ENCODE peak calls at places on chromosome 20, in six cellular contexts. M, J, N, Z, I and A are unnamed samples.

GRCh38 chr20:52482049-52482448 is 290.5 kb upstream of the ZFP64 start:
- DNase-seq in M (no peak), J (no peak), N (no peak), Z (no peak), I (no peak), A (no peak)

GRCh38 chr20:40705413-40705812 is 16.4 kb upstream of the MAFB start:
- DNase-seq in M (no peak), J (no peak), N (no peak), Z (no peak), I (no peak), A (no peak)

GRCh38 chr20:14924433-14924832 is 587.0 kb upstream of the FLRT3 start:
- DNase-seq in M (no peak), J (no peak), N (no peak), Z (no peak), I (peak; percentile 26), A (no peak)

GRCh38 chr20:17796096-17796563 is 96.4 kb downstream of the BANF2 start:
- DNase-seq in M (no peak), J (peak; percentile 53), N (peak; percentile 37), Z (no peak), I (no peak), A (no peak)

GRCh38 chr20:13870349-13870748 is 85.5 kb downstream of the NDUFAF5 start:
- DNase-seq in M (no peak), J (no peak), N (no peak), Z (no peak), I (no peak), A (no peak)

GRCh38 chr20:3180319-3180718 is 7.0 kb upstream of the LZTS3 start:
- DNase-seq in M (no peak), J (no peak), N (no peak), Z (no peak), I (no peak), A (no peak)

GRCh38 chr20:18263723-18264122 is 24.6 kb upstream of the ZNF133 start:
- DNase-seq in M (no peak), J (no peak), N (no peak), Z (no peak), I (peak; percentile 34), A (no peak)

GRCh38 chr20:24942679-24943078 is 6.4 kb upstream of the CST7 start:
- DNase-seq in M (no peak), J (no peak), N (peak; percentile 70), Z (no peak), I (no peak), A (no peak)

GRCh38 chr20:57047281-57048026 is 219.0 kb downstream of the BMP7 start:
- DNase-seq in M (peak; percentile 3), J (no peak), N (peak; percentile 54), Z (no peak), I (peak; percentile 59), A (no peak)

GRCh38 chr20:35342154-35342769 is 50.0 kb upstream of the FAM83C start:
- DNase-seq in M (no peak), J (no peak), N (peak; percentile 8), Z (no peak), I (no peak), A (no peak)

GRCh38 chr20:34089655-34090324 is 22.3 kb downstream of the EIF2S2 start:
- DNase-seq in M (no peak), J (no peak), N (peak; percentile 83), Z (no peak), I (no peak), A (no peak)

GRCh38 chr20:37315293-37316110 is 26.0 kb downstream of the MANBAL start:
- DNase-seq in M (peak; percentile 50), J (peak; percentile 58), N (peak; percentile 68), Z (peak; percentile 51), I (no peak), A (no peak)

GRCh38 chr20:31523361-31524283 is 9.4 kb downstream of the HM13 start:
- DNase-seq in M (no peak), J (no peak), N (no peak), Z (no peak), I (no peak), A (no peak)

GRCh38 chr20:16017656-16018055 is 555.6 kb downstream of the KIF16B start:
- DNase-seq in M (no peak), J (no peak), N (no peak), Z (no peak), I (no peak), A (no peak)

GRCh38 chr20:8309638-8310037 is 177.6 kb downstream of the PLCB1 start:
- DNase-seq in M (no peak), J (no peak), N (no peak), Z (no peak), I (no peak), A (no peak)

GRCh38 chr20:15699431-15700146 is 873.7 kb downstream of the KIF16B start:
- DNase-seq in M (no peak), J (no peak), N (no peak), Z (no peak), I (no peak), A (no peak)

DNA sequence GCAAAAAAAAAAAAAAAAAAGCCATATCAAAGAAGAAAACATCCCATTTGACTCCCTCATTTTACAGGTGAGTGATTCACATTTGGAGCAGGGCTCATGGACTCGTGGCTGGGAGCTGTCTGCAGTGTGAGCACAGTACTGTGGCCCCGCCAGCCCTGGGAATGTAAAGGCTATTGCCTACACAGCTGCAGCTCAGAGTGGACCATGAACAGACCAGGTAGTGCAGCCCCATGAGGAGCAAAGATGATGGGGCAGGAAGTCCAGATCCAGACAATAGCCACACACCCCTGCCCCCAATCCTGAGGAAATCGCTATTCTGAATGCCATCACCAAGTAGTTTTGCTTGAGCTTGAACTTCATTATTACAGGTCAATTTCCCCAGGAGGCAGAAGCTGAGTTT is 55.4 kb downstream of the LINC00237 start:
- DNase-seq in M (no peak), J (no peak), N (no peak), Z (no peak), I (no peak), A (no peak)
- H3K4me3 ChIP-seq in M (no peak overlapping the region), J (no peak overlapping the region), N (no peak overlapping the region), Z (no peak overlapping the region), I (no peak overlapping the region), A (no peak overlapping the region)

DNA sequence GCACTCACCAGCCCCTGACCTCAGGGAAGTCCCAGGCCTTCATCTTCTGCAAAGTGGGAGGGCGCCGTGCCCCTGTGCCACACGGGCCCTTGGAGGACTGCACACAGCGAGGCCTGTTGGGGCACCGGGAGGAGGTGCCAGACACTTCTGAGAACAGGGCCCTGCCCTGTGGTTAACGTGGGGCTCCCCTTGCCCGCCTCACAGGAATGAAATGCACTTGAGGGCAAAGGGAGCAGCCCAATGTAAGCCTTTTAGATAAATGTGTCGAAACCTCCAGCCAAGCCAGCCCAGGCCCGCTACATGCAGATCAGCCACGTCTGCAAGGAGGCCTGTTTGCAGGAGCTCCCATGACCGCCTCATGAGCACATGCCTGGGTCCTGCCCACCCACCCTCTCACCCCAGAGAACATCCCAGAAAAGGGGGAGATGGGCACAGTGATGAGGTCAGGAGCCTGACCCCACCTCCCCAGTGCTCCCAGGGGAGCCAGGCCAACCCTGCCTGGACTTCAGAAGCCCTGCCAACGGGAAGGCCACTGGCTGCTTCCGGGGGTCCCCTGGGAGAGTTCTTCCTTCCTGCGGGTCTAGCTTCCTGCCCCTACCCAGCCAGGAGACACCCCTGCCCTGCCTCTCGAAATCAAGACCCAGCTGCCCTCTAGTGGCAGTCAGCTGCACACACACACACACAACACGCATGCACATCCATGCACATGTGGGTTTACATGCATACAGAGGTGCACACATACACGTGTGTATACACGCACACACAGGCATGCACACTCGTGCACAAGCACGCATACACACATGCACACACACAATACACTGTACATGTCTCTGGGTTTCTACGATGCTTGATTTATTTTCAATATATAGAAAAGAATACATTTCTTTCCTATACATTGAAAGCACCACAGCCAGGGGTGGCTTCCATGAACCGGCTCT is 178.7 kb downstream of the TAF4 start:
- DNase-seq in M (peak; percentile 28), J (peak; percentile 16), N (peak; percentile 28), Z (no peak), I (peak; percentile 57), A (no peak)
- TF ChIP-seq CTCF in M (no peak), J (peak; percentile 90), N (peak; percentile 45), Z (peak; percentile 85), I (peak; percentile 71), A (peak; percentile 82)

GRCh38 chr20:50646483-50646996 is 44.8 kb downstream of the RIPOR3 start:
- DNase-seq in M (no peak), J (peak; percentile 73), N (no peak), Z (peak; percentile 78), I (peak; percentile 50), A (no peak)
- H3K4me3 ChIP-seq in M (no peak overlapping the region), J (no peak overlapping the region), N (no peak overlapping the region), Z (no peak overlapping the region), I (no peak overlapping the region), A (no peak overlapping the region)

GRCh38 chr20:62982124-62983075 is 24.4 kb downstream of the BHLHE23 start:
- DNase-seq in M (no peak), J (no peak), N (no peak), Z (no peak), I (no peak), A (no peak)

GRCh38 chr20:62985089-62985778 is 21.5 kb downstream of the BHLHE23 start:
- DNase-seq in M (no peak), J (no peak), N (no peak), Z (no peak), I (no peak), A (no peak)

GRCh38 chr20:62980970-62981369 is 25.8 kb downstream of the BHLHE23 start:
- DNase-seq in M (no peak), J (no peak), N (no peak), Z (no peak), I (peak; percentile 37), A (no peak)

GRCh38 chr20:62984666-62985065 is 22.1 kb downstream of the BHLHE23 start:
- DNase-seq in M (no peak), J (no peak), N (no peak), Z (no peak), I (no peak), A (no peak)

DNA sequence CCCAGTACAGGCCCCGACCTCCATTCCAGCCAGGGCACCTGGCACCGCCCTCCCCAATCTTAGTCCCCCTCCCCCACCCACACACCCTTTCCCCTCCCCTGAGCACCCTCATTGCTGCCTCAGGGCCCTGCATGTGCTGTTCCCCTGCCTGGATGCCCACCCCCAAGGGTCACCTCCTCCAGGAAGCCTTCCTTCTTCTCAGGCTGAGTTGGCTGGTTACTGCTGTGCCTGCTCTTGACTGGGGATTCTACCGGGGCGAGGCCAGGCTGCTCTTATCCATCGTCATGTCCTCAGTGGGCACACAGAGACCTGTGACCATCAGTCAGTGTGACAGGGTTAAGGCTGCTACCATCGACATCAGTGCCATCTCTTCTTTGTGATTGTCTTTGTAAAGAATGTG is 23.6 kb downstream of the BHLHE23 start:
- DNase-seq in M (no peak), J (no peak), N (no peak), Z (no peak), I (no peak), A (no peak)
- TF ChIP-seq CTCF in M (no peak), J (no peak), N (no peak), Z (no peak), I (no peak), A (no peak)

GRCh38 chr20:58179083-58179431 is 49.4 kb downstream of the ANKRD60 start:
- DNase-seq in M (no peak), J (no peak), N (no peak), Z (no peak), I (no peak), A (no peak)
- H3K4me3 ChIP-seq in M (no peak overlapping the region), J (no peak overlapping the region), N (no peak overlapping the region), Z (peak overlapping the region; percentile 44), I (peak overlapping the region; percentile 42), A (no peak overlapping the region)